ENCODE peak calls at places on chromosomes 12 and 14, in nine cellular contexts. One of them, this sample, is unnamed.

GRCh38 chr14:98808494-98809407 is 463.2 kb downstream of the BCL11B start:
- DNase-seq in activated T-cell treated with anti-CD3 and anti-CD28 coated beads for 1 hour: no peak
- DNase-seq in aorta: no peak
- DNase-seq in HT-29: no peak
- DNase-seq in activated CD4-positive, alpha-beta T cell treated with anti-CD3 and anti-CD28 coated beads, Interleukin-2, amount 10 ng/mL, durations not matched to agents 7 days and 5 days: no peak
- DNase-seq in activated B cell treated with CpG ODN at 0.5 μM for 24 hours: no peak
- DNase-seq in NCI-H1694: no peak
- DNase-seq in naive thymus-derived CD8-positive, alpha-beta T cell: no peak
- DNase-seq in stimulated activated CD4-positive, alpha-beta T cell treated with anti-CD3 and anti-CD28 coated beads, Interleukin-4, amount 100 ng/mL, for 4 hours: no peak
- DNase-seq in this sample: no peak

GRCh38 chr12:64072946-64073345 is 149.2 kb downstream of the KICS2 start:
- DNase-seq in activated T-cell treated with anti-CD3 and anti-CD28 coated beads for 1 hour: no peak
- DNase-seq in aorta: no peak
- DNase-seq in HT-29: no peak
- DNase-seq in activated CD4-positive, alpha-beta T cell treated with anti-CD3 and anti-CD28 coated beads, Interleukin-2, amount 10 ng/mL, durations not matched to agents 7 days and 5 days: no peak
- DNase-seq in activated B cell treated with CpG ODN at 0.5 μM for 24 hours: no peak
- DNase-seq in NCI-H1694: no peak
- DNase-seq in naive thymus-derived CD8-positive, alpha-beta T cell: no peak
- DNase-seq in stimulated activated CD4-positive, alpha-beta T cell treated with anti-CD3 and anti-CD28 coated beads, Interleukin-4, amount 100 ng/mL, for 4 hours: no peak
- DNase-seq in this sample: no peak

GRCh38 chr12:51005671-51006070 is 20.5 kb downstream of the SLC11A2 start:
- DNase-seq in activated T-cell treated with anti-CD3 and anti-CD28 coated beads for 1 hour: no peak
- DNase-seq in aorta: no peak
- DNase-seq in HT-29: peak; percentile 76
- DNase-seq in activated CD4-positive, alpha-beta T cell treated with anti-CD3 and anti-CD28 coated beads, Interleukin-2, amount 10 ng/mL, durations not matched to agents 7 days and 5 days: no peak
- DNase-seq in activated B cell treated with CpG ODN at 0.5 μM for 24 hours: no peak
- DNase-seq in NCI-H1694: no peak
- DNase-seq in naive thymus-derived CD8-positive, alpha-beta T cell: no peak
- DNase-seq in stimulated activated CD4-positive, alpha-beta T cell treated with anti-CD3 and anti-CD28 coated beads, Interleukin-4, amount 100 ng/mL, for 4 hours: no peak
- DNase-seq in this sample: no peak

GRCh38 chr14:89589400-89590128 is 172.5 kb upstream of the FOXN3 start:
- DNase-seq in activated T-cell treated with anti-CD3 and anti-CD28 coated beads for 1 hour: no peak
- DNase-seq in aorta: no peak
- DNase-seq in HT-29: no peak
- DNase-seq in activated CD4-positive, alpha-beta T cell treated with anti-CD3 and anti-CD28 coated beads, Interleukin-2, amount 10 ng/mL, durations not matched to agents 7 days and 5 days: no peak
- DNase-seq in activated B cell treated with CpG ODN at 0.5 μM for 24 hours: peak; percentile 24
- DNase-seq in NCI-H1694: no peak
- DNase-seq in naive thymus-derived CD8-positive, alpha-beta T cell: peak; percentile 4
- DNase-seq in stimulated activated CD4-positive, alpha-beta T cell treated with anti-CD3 and anti-CD28 coated beads, Interleukin-4, amount 100 ng/mL, for 4 hours: no peak
- DNase-seq in this sample: no peak

GRCh38 chr12:120399531-120399930 is 30.6 kb upstream of the MSI1 start:
- DNase-seq in activated T-cell treated with anti-CD3 and anti-CD28 coated beads for 1 hour: no peak
- DNase-seq in aorta: no peak
- DNase-seq in HT-29: no peak
- DNase-seq in activated CD4-positive, alpha-beta T cell treated with anti-CD3 and anti-CD28 coated beads, Interleukin-2, amount 10 ng/mL, durations not matched to agents 7 days and 5 days: no peak
- DNase-seq in activated B cell treated with CpG ODN at 0.5 μM for 24 hours: no peak
- DNase-seq in NCI-H1694: no peak
- DNase-seq in naive thymus-derived CD8-positive, alpha-beta T cell: no peak
- DNase-seq in stimulated activated CD4-positive, alpha-beta T cell treated with anti-CD3 and anti-CD28 coated beads, Interleukin-4, amount 100 ng/mL, for 4 hours: no peak
- DNase-seq in this sample: no peak

GRCh38 chr14:72651081-72651480 is 242.8 kb downstream of the DPF3 start:
- DNase-seq in activated T-cell treated with anti-CD3 and anti-CD28 coated beads for 1 hour: no peak
- DNase-seq in aorta: no peak
- DNase-seq in HT-29: no peak
- DNase-seq in activated CD4-positive, alpha-beta T cell treated with anti-CD3 and anti-CD28 coated beads, Interleukin-2, amount 10 ng/mL, durations not matched to agents 7 days and 5 days: no peak
- DNase-seq in activated B cell treated with CpG ODN at 0.5 μM for 24 hours: no peak
- DNase-seq in NCI-H1694: no peak
- DNase-seq in naive thymus-derived CD8-positive, alpha-beta T cell: no peak
- DNase-seq in stimulated activated CD4-positive, alpha-beta T cell treated with anti-CD3 and anti-CD28 coated beads, Interleukin-4, amount 100 ng/mL, for 4 hours: no peak
- DNase-seq in this sample: no peak

GRCh38 chr12:71958056-71958455 is 19.4 kb downstream of the TPH2 start:
- DNase-seq in activated T-cell treated with anti-CD3 and anti-CD28 coated beads for 1 hour: no peak
- DNase-seq in aorta: no peak
- DNase-seq in HT-29: no peak
- DNase-seq in activated CD4-positive, alpha-beta T cell treated with anti-CD3 and anti-CD28 coated beads, Interleukin-2, amount 10 ng/mL, durations not matched to agents 7 days and 5 days: no peak
- DNase-seq in activated B cell treated with CpG ODN at 0.5 μM for 24 hours: no peak
- DNase-seq in NCI-H1694: no peak
- DNase-seq in naive thymus-derived CD8-positive, alpha-beta T cell: no peak
- DNase-seq in stimulated activated CD4-positive, alpha-beta T cell treated with anti-CD3 and anti-CD28 coated beads, Interleukin-4, amount 100 ng/mL, for 4 hours: no peak
- DNase-seq in this sample: no peak

GRCh38 chr14:29528889-29529288 is 398.8 kb downstream of the PRKD1 start:
- DNase-seq in activated T-cell treated with anti-CD3 and anti-CD28 coated beads for 1 hour: no peak
- DNase-seq in aorta: no peak
- DNase-seq in HT-29: no peak
- DNase-seq in activated CD4-positive, alpha-beta T cell treated with anti-CD3 and anti-CD28 coated beads, Interleukin-2, amount 10 ng/mL, durations not matched to agents 7 days and 5 days: no peak
- DNase-seq in activated B cell treated with CpG ODN at 0.5 μM for 24 hours: no peak
- DNase-seq in NCI-H1694: peak; percentile 96
- DNase-seq in naive thymus-derived CD8-positive, alpha-beta T cell: no peak
- DNase-seq in stimulated activated CD4-positive, alpha-beta T cell treated with anti-CD3 and anti-CD28 coated beads, Interleukin-4, amount 100 ng/mL, for 4 hours: no peak
- DNase-seq in this sample: no peak

GRCh38 chr14:29710015-29710414 is 217.6 kb downstream of the PRKD1 start:
- DNase-seq in activated T-cell treated with anti-CD3 and anti-CD28 coated beads for 1 hour: no peak
- DNase-seq in aorta: no peak
- DNase-seq in HT-29: no peak
- DNase-seq in activated CD4-positive, alpha-beta T cell treated with anti-CD3 and anti-CD28 coated beads, Interleukin-2, amount 10 ng/mL, durations not matched to agents 7 days and 5 days: no peak
- DNase-seq in activated B cell treated with CpG ODN at 0.5 μM for 24 hours: no peak
- DNase-seq in NCI-H1694: no peak
- DNase-seq in naive thymus-derived CD8-positive, alpha-beta T cell: no peak
- DNase-seq in stimulated activated CD4-positive, alpha-beta T cell treated with anti-CD3 and anti-CD28 coated beads, Interleukin-4, amount 100 ng/mL, for 4 hours: no peak
- DNase-seq in this sample: no peak

GRCh38 chr14:91202234-91202974 is 42.1 kb downstream of the GPR68 start:
- DNase-seq in activated T-cell treated with anti-CD3 and anti-CD28 coated beads for 1 hour: no peak
- DNase-seq in aorta: peak; percentile 8
- DNase-seq in HT-29: no peak
- DNase-seq in activated CD4-positive, alpha-beta T cell treated with anti-CD3 and anti-CD28 coated beads, Interleukin-2, amount 10 ng/mL, durations not matched to agents 7 days and 5 days: peak; percentile 40
- DNase-seq in activated B cell treated with CpG ODN at 0.5 μM for 24 hours: no peak
- DNase-seq in NCI-H1694: no peak
- DNase-seq in naive thymus-derived CD8-positive, alpha-beta T cell: no peak
- DNase-seq in stimulated activated CD4-positive, alpha-beta T cell treated with anti-CD3 and anti-CD28 coated beads, Interleukin-4, amount 100 ng/mL, for 4 hours: no peak
- DNase-seq in this sample: no peak

GRCh38 chr14:65255583-65256443 is 153.5 kb upstream of the MAX start:
- DNase-seq in activated T-cell treated with anti-CD3 and anti-CD28 coated beads for 1 hour: no peak
- DNase-seq in aorta: no peak
- DNase-seq in HT-29: peak; percentile 78
- DNase-seq in activated CD4-positive, alpha-beta T cell treated with anti-CD3 and anti-CD28 coated beads, Interleukin-2, amount 10 ng/mL, durations not matched to agents 7 days and 5 days: peak; percentile 13
- DNase-seq in activated B cell treated with CpG ODN at 0.5 μM for 24 hours: no peak
- DNase-seq in NCI-H1694: peak; percentile 37
- DNase-seq in naive thymus-derived CD8-positive, alpha-beta T cell: peak; percentile 15
- DNase-seq in stimulated activated CD4-positive, alpha-beta T cell treated with anti-CD3 and anti-CD28 coated beads, Interleukin-4, amount 100 ng/mL, for 4 hours: no peak
- DNase-seq in this sample: no peak

GRCh38 chr12:70994217-70994788 is 73.8 kb upstream of the PTPRR start:
- DNase-seq in activated T-cell treated with anti-CD3 and anti-CD28 coated beads for 1 hour: no peak
- DNase-seq in aorta: no peak
- DNase-seq in HT-29: no peak
- DNase-seq in activated CD4-positive, alpha-beta T cell treated with anti-CD3 and anti-CD28 coated beads, Interleukin-2, amount 10 ng/mL, durations not matched to agents 7 days and 5 days: no peak
- DNase-seq in activated B cell treated with CpG ODN at 0.5 μM for 24 hours: no peak
- DNase-seq in NCI-H1694: no peak
- DNase-seq in naive thymus-derived CD8-positive, alpha-beta T cell: no peak
- DNase-seq in stimulated activated CD4-positive, alpha-beta T cell treated with anti-CD3 and anti-CD28 coated beads, Interleukin-4, amount 100 ng/mL, for 4 hours: no peak
- DNase-seq in this sample: no peak

GRCh38 chr12:3593906-3594305 is 102.9 kb downstream of the PRMT8 start:
- DNase-seq in activated T-cell treated with anti-CD3 and anti-CD28 coated beads for 1 hour: no peak
- DNase-seq in aorta: peak; percentile 20
- DNase-seq in HT-29: no peak
- DNase-seq in activated CD4-positive, alpha-beta T cell treated with anti-CD3 and anti-CD28 coated beads, Interleukin-2, amount 10 ng/mL, durations not matched to agents 7 days and 5 days: no peak
- DNase-seq in activated B cell treated with CpG ODN at 0.5 μM for 24 hours: no peak
- DNase-seq in NCI-H1694: no peak
- DNase-seq in naive thymus-derived CD8-positive, alpha-beta T cell: no peak
- DNase-seq in stimulated activated CD4-positive, alpha-beta T cell treated with anti-CD3 and anti-CD28 coated beads, Interleukin-4, amount 100 ng/mL, for 4 hours: no peak
- DNase-seq in this sample: no peak

GRCh38 chr14:95527392-95528002 is 7.4 kb upstream of the GLRX5 start:
- DNase-seq in activated T-cell treated with anti-CD3 and anti-CD28 coated beads for 1 hour: no peak
- DNase-seq in aorta: no peak
- DNase-seq in HT-29: peak; percentile 41
- DNase-seq in activated CD4-positive, alpha-beta T cell treated with anti-CD3 and anti-CD28 coated beads, Interleukin-2, amount 10 ng/mL, durations not matched to agents 7 days and 5 days: peak; percentile 64
- DNase-seq in activated B cell treated with CpG ODN at 0.5 μM for 24 hours: no peak
- DNase-seq in NCI-H1694: peak; percentile 88
- DNase-seq in naive thymus-derived CD8-positive, alpha-beta T cell: peak; percentile 25
- DNase-seq in stimulated activated CD4-positive, alpha-beta T cell treated with anti-CD3 and anti-CD28 coated beads, Interleukin-4, amount 100 ng/mL, for 4 hours: no peak
- DNase-seq in this sample: no peak

GRCh38 chr12:105805730-105806390 is 332.9 kb downstream of the NUAK1 start:
- DNase-seq in activated T-cell treated with anti-CD3 and anti-CD28 coated beads for 1 hour: no peak
- DNase-seq in aorta: no peak
- DNase-seq in HT-29: no peak
- DNase-seq in activated CD4-positive, alpha-beta T cell treated with anti-CD3 and anti-CD28 coated beads, Interleukin-2, amount 10 ng/mL, durations not matched to agents 7 days and 5 days: no peak
- DNase-seq in activated B cell treated with CpG ODN at 0.5 μM for 24 hours: no peak
- DNase-seq in NCI-H1694: no peak
- DNase-seq in naive thymus-derived CD8-positive, alpha-beta T cell: no peak
- DNase-seq in stimulated activated CD4-positive, alpha-beta T cell treated with anti-CD3 and anti-CD28 coated beads, Interleukin-4, amount 100 ng/mL, for 4 hours: no peak
- DNase-seq in this sample: no peak

GRCh38 chr12:23204933-23205778 is 580.2 kb downstream of the ETNK1 start:
- DNase-seq in activated T-cell treated with anti-CD3 and anti-CD28 coated beads for 1 hour: no peak
- DNase-seq in aorta: no peak
- DNase-seq in HT-29: peak; percentile 70
- DNase-seq in activated CD4-positive, alpha-beta T cell treated with anti-CD3 and anti-CD28 coated beads, Interleukin-2, amount 10 ng/mL, durations not matched to agents 7 days and 5 days: peak; percentile 12
- DNase-seq in activated B cell treated with CpG ODN at 0.5 μM for 24 hours: no peak
- DNase-seq in NCI-H1694: peak; percentile 61
- DNase-seq in naive thymus-derived CD8-positive, alpha-beta T cell: no peak
- DNase-seq in stimulated activated CD4-positive, alpha-beta T cell treated with anti-CD3 and anti-CD28 coated beads, Interleukin-4, amount 100 ng/mL, for 4 hours: no peak
- DNase-seq in this sample: no peak

GRCh38 chr12:55681142-55682077 is 26.3 kb downstream of the ITGA7 start:
- DNase-seq in activated T-cell treated with anti-CD3 and anti-CD28 coated beads for 1 hour: no peak
- DNase-seq in aorta: peak; percentile 84
- DNase-seq in HT-29: peak; percentile 91
- DNase-seq in activated CD4-positive, alpha-beta T cell treated with anti-CD3 and anti-CD28 coated beads, Interleukin-2, amount 10 ng/mL, durations not matched to agents 7 days and 5 days: no peak
- DNase-seq in activated B cell treated with CpG ODN at 0.5 μM for 24 hours: no peak
- DNase-seq in NCI-H1694: peak; percentile 29
- DNase-seq in naive thymus-derived CD8-positive, alpha-beta T cell: no peak
- DNase-seq in stimulated activated CD4-positive, alpha-beta T cell treated with anti-CD3 and anti-CD28 coated beads, Interleukin-4, amount 100 ng/mL, for 4 hours: peak; percentile 41
- DNase-seq in this sample: no peak

GRCh38 chr14:23181453-23181852 is 2.0 kb downstream of the SLC7A8 start:
- DNase-seq in activated T-cell treated with anti-CD3 and anti-CD28 coated beads for 1 hour: no peak
- DNase-seq in aorta: no peak
- DNase-seq in HT-29: no peak
- DNase-seq in activated CD4-positive, alpha-beta T cell treated with anti-CD3 and anti-CD28 coated beads, Interleukin-2, amount 10 ng/mL, durations not matched to agents 7 days and 5 days: no peak
- DNase-seq in activated B cell treated with CpG ODN at 0.5 μM for 24 hours: no peak
- DNase-seq in NCI-H1694: no peak
- DNase-seq in naive thymus-derived CD8-positive, alpha-beta T cell: no peak
- DNase-seq in stimulated activated CD4-positive, alpha-beta T cell treated with anti-CD3 and anti-CD28 coated beads, Interleukin-4, amount 100 ng/mL, for 4 hours: no peak
- DNase-seq in this sample: no peak

This sample was measured in activated T-helper 9 cell treated with anti-CD3 and anti-CD28 coated beads, Interleukin-2, amount 50 U/mL, for 16 hours.